ENCODE peak calls at places on chromosomes 12 and 14, in nine cellular contexts. H is GM23248; U is H9; R is aorta; K is small intestine; P is Caco-2; G is effector memory CD4-positive, alpha-beta T cell; C is cardiac muscle cell; V is neural progenitor cell. Q is an unnamed sample.

GRCh38 chr12:40226652-40227051 is 1.9 kb downstream of the LRRK2 start:
- DNase-seq in H (peak; percentile 96), U (no peak), R (no peak), K (no peak), P (no peak), G (no peak), C (peak; percentile 82), V (no peak), Q (no peak)

GRCh38 chr12:119528241-119528640 is 65.3 kb upstream of the TMEM233 start:
- DNase-seq in H (peak; percentile 29), U (no peak), R (no peak), K (no peak), P (peak; percentile 15), G (no peak), C (peak; percentile 13), V (peak; percentile 82), Q (no peak)

GRCh38 chr12:22410497-22410896 is 76.0 kb upstream of the ST8SIA1 start:
- DNase-seq in H (no peak), U (no peak), R (no peak), K (no peak), P (peak; percentile 25), G (no peak), C (no peak), V (no peak), Q (no peak)

GRCh38 chr14:68549966-68550705 is 242.7 kb downstream of the ZFP36L1 start:
- DNase-seq in H (no peak), U (no peak), R (no peak), K (no peak), P (no peak), G (no peak), C (peak; percentile 53), V (no peak), Q (no peak)

GRCh38 chr14:105885561-105886320 is 359.4 kb downstream of the TMEM121 start:
- DNase-seq in H (no peak), U (no peak), R (peak; percentile 59), K (no peak), P (no peak), G (no peak), C (no peak), V (no peak), Q (no peak)

GRCh38 chr12:75479963-75480461 is 543 bp upstream of the GLIPR1 start:
- DNase-seq in H (peak; percentile 82), U (no peak), R (no peak), K (peak; percentile 39), P (no peak), G (no peak), C (peak; percentile 69), V (no peak), Q (no peak)

GRCh38 chr14:105165134-105165704 is 3.4 kb downstream of the JAG2 start:
- DNase-seq in H (no peak), U (no peak), R (no peak), K (peak; percentile 33), P (no peak), G (no peak), C (no peak), V (no peak), Q (no peak)

GRCh38 chr14:28577711-28578131 is 188.9 kb upstream of the FOXG1 start:
- DNase-seq in H (no peak), U (no peak), R (no peak), K (no peak), P (no peak), G (no peak), C (peak; percentile 88), V (no peak), Q (no peak)

GRCh38 chr12:75816892-75817291 is 214.7 kb downstream of the PHLDA1 start:
- DNase-seq in H (peak; percentile 89), U (no peak), R (no peak), K (peak; percentile 11), P (no peak), G (no peak), C (peak; percentile 59), V (no peak), Q (no peak)

GRCh38 chr12:51421266-51421884 is 3.3 kb upstream of the SLC4A8 start:
- DNase-seq in H (peak; percentile 83), U (peak; percentile 77), R (no peak), K (peak; percentile 80), P (peak; percentile 86), G (peak; percentile 14), C (peak; percentile 84), V (peak; percentile 82), Q (peak; percentile 72)

GRCh38 chr14:50260511-50260910 is 29.1 kb upstream of the SOS2 start:
- DNase-seq in H (peak; percentile 65), U (no peak), R (no peak), K (peak; percentile 44), P (peak; percentile 27), G (no peak), C (peak; percentile 68), V (peak; percentile 26), Q (no peak)

GRCh38 chr12:116361404-116362223 is 84.1 kb upstream of the MED13L start:
- DNase-seq in H (no peak), U (no peak), R (no peak), K (no peak), P (no peak), G (no peak), C (no peak), V (no peak), Q (peak; percentile 90)

GRCh38 chr14:105411017-105411941 is 8.3 kb upstream of the MTA1 start:
- DNase-seq in H (peak; percentile 79), U (peak; percentile 65), R (no peak), K (peak; percentile 59), P (peak; percentile 65), G (no peak), C (peak; percentile 56), V (peak; percentile 70), Q (no peak)

GRCh38 chr12:70415987-70416386 is 49.9 kb downstream of the KCNMB4 start:
- DNase-seq in H (no peak), U (no peak), R (no peak), K (no peak), P (no peak), G (no peak), C (no peak), V (no peak), Q (no peak)

DNA sequence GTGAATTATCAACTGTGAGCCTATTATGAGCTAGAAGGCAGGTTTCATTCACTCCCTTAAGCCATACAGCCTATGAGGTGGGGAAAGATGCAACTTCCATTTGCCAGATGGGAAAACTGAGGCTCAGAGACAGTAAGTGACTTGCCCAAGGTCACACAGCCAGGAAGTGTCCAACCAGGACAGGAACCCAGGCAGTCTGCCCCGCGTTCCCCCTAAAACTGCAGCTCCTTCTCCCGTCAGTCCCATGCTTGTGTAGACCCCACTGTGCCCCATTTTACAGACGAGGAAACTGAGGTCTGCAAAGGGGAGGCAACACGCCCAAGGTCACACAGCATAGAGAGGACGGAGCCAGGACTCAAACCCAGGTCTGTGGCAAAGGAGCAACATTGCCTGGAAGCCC is 50.6 kb downstream of the NCOR2 start:
- DNase-seq in H (no peak), U (no peak), R (no peak), K (no peak), P (no peak), G (no peak), C (no peak), V (no peak), Q (no peak)
- H3K4me1 ChIP-seq in H (peaks cover 48% of the 10 kb centered on the region), U (no peaks in the 10 kb centered on the region), R (no peaks in the 10 kb centered on the region), K (peaks cover 11% of the 10 kb centered on the region), P (peaks cover 15% of the 10 kb centered on the region), G (no peaks in the 10 kb centered on the region), C (peaks cover 58% of the 10 kb centered on the region), V (peaks cover 47% of the 10 kb centered on the region), Q (no peaks in the 10 kb centered on the region)

GRCh38 chr12:65765436-65765813 is 58.9 kb upstream of the HMGA2 start:
- DNase-seq in H (peak; percentile 58), U (no peak), R (no peak), K (no peak), P (no peak), G (no peak), C (peak; percentile 81), V (no peak), Q (no peak)

GRCh38 chr12:65769880-65770279 is 54.4 kb upstream of the HMGA2 start:
- DNase-seq in H (no peak), U (no peak), R (no peak), K (no peak), P (no peak), G (no peak), C (no peak), V (no peak), Q (no peak)

GRCh38 chr12:65761301-65761700 is 63.0 kb upstream of the HMGA2 start:
- DNase-seq in H (no peak), U (peak; percentile 80), R (no peak), K (no peak), P (no peak), G (no peak), C (no peak), V (no peak), Q (no peak)

GRCh38 chr12:65759735-65760134 is 64.5 kb upstream of the HMGA2 start:
- DNase-seq in H (no peak), U (no peak), R (no peak), K (no peak), P (no peak), G (no peak), C (no peak), V (no peak), Q (no peak)

GRCh38 chr12:65764325-65764724 is 60.0 kb upstream of the HMGA2 start:
- DNase-seq in H (no peak), U (no peak), R (no peak), K (no peak), P (no peak), G (no peak), C (no peak), V (no peak), Q (no peak)
- H3K4me1 ChIP-seq in H (peaks cover 13% of the 10 kb centered on the region), U (peaks cover 2% of the 10 kb centered on the region), R (no peaks in the 10 kb centered on the region), K (no peaks in the 10 kb centered on the region), P (no peaks in the 10 kb centered on the region), G (no peaks in the 10 kb centered on the region), C (peaks cover 10% of the 10 kb centered on the region), V (no peaks in the 10 kb centered on the region), Q (no peaks in the 10 kb centered on the region)

GRCh38 chr12:57610553-57611115 is 601 bp upstream of the ARHGEF25 start:
- DNase-seq in H (peak; percentile 45), U (no peak), R (peak; percentile 92), K (peak; percentile 8), P (no peak), G (no peak), C (no peak), V (peak; percentile 61), Q (no peak)
- H3K4me1 ChIP-seq in H (peaks cover 16% of the 10 kb centered on the region), U (no peaks in the 10 kb centered on the region), R (no peaks in the 10 kb centered on the region), K (no peaks in the 10 kb centered on the region), P (no peaks in the 10 kb centered on the region), G (peaks cover 20% of the 10 kb centered on the region), C (peaks cover 4% of the 10 kb centered on the region), V (peaks cover 13% of the 10 kb centered on the region), Q (peaks cover 2% of the 10 kb centered on the region)

GRCh38 chr12:92469837-92470236 is 233.0 kb upstream of the PLEKHG7 start:
- DNase-seq in H (peak; percentile 46), U (no peak), R (no peak), K (no peak), P (no peak), G (no peak), C (peak; percentile 31), V (no peak), Q (no peak)

GRCh38 chr12:92466391-92467305 is 236.1 kb upstream of the PLEKHG7 start:
- DNase-seq in H (no peak), U (peak; percentile 51), R (no peak), K (no peak), P (no peak), G (no peak), C (no peak), V (peak; percentile 71), Q (no peak)

GRCh38 chr12:92470608-92471021 is 232.2 kb upstream of the PLEKHG7 start:
- DNase-seq in H (no peak), U (no peak), R (no peak), K (no peak), P (no peak), G (no peak), C (no peak), V (no peak), Q (no peak)

GRCh38 chr12:92467886-92468285 is 234.9 kb upstream of the PLEKHG7 start:
- DNase-seq in H (no peak), U (no peak), R (no peak), K (peak; percentile 51), P (no peak), G (no peak), C (no peak), V (no peak), Q (no peak)

GRCh38 chr12:92468358-92469020 is 234.3 kb upstream of the PLEKHG7 start:
- DNase-seq in H (no peak), U (no peak), R (no peak), K (no peak), P (no peak), G (no peak), C (no peak), V (no peak), Q (peak; percentile 47)
- H3K4me1 ChIP-seq in H (peaks cover 20% of the 10 kb centered on the region), U (peaks cover 14% of the 10 kb centered on the region), R (no peaks in the 10 kb centered on the region), K (peaks cover 2% of the 10 kb centered on the region), P (peaks cover 5% of the 10 kb centered on the region), G (peaks cover 2% of the 10 kb centered on the region), C (peaks cover 45% of the 10 kb centered on the region), V (peaks cover 37% of the 10 kb centered on the region), Q (peaks cover 20% of the 10 kb centered on the region)

Q was measured in DND-41.